ENCODE peak calls at places on chromosomes 11 and 22, in ten cellular contexts. G, P, F, Y, Q, W, B, X, K and T are unnamed samples.

GRCh38 chr11:102187416-102188125 is 77.3 kb downstream of the YAP1 start:
- DNase-seq in G (peak; percentile 57), P (no peak), F (no peak), Y (peak; percentile 74), Q (no peak), W (no peak), B (no peak), X (no peak), K (no peak), T (no peak)

GRCh38 chr11:124884869-124885479 is 12.7 kb downstream of the ROBO4 start:
- DNase-seq in G (no peak), P (no peak), F (no peak), Y (no peak), Q (no peak), W (no peak), B (no peak), X (no peak), K (no peak), T (no peak)

GRCh38 chr11:102843474-102843873 is at the start of gene MMP3:
- DNase-seq in G (no peak), P (no peak), F (no peak), Y (peak; percentile 73), Q (no peak), W (no peak), B (no peak), X (no peak), K (peak; percentile 17), T (no peak)

GRCh38 chr11:134024420-134025085 is 44.3 kb upstream of the JAM3 start:
- DNase-seq in G (no peak), P (no peak), F (no peak), Y (no peak), Q (no peak), W (no peak), B (no peak), X (no peak), K (peak; percentile 86), T (no peak)

GRCh38 chr11:46345881-46346484 is 1.3 kb upstream of the DGKZ start:
- DNase-seq in G (no peak), P (no peak), F (no peak), Y (no peak), Q (no peak), W (no peak), B (no peak), X (no peak), K (no peak), T (no peak)

GRCh38 chr11:1546536-1547466 is 25.3 kb downstream of the DUSP8 start:
- DNase-seq in G (no peak), P (peak; percentile 73), F (no peak), Y (no peak), Q (no peak), W (peak; percentile 82), B (peak; percentile 84), X (peak; percentile 76), K (peak; percentile 65), T (no peak)

GRCh38 chr11:87840786-87841185 is 334.5 kb downstream of the RAB38 start:
- DNase-seq in G (no peak), P (no peak), F (no peak), Y (no peak), Q (no peak), W (no peak), B (no peak), X (no peak), K (peak; percentile 50), T (no peak)

GRCh38 chr11:85133636-85134035 is 493.5 kb downstream of the DLG2 start:
- DNase-seq in G (no peak), P (no peak), F (no peak), Y (no peak), Q (no peak), W (no peak), B (no peak), X (no peak), K (no peak), T (no peak)

GRCh38 chr22:26679003-26679629 is 21.7 kb downstream of the MIAT start:
- DNase-seq in G (peak; percentile 55), P (peak; percentile 89), F (peak; percentile 47), Y (peak; percentile 71), Q (no peak), W (peak; percentile 39), B (peak; percentile 55), X (peak; percentile 80), K (peak; percentile 73), T (no peak)

GRCh38 chr11:67551127-67551526 is 27.9 kb upstream of the CABP2 start:
- DNase-seq in G (no peak), P (no peak), F (no peak), Y (no peak), Q (no peak), W (no peak), B (no peak), X (no peak), K (no peak), T (no peak)